ENCODE peak calls at places on chromosomes 12 and 14, in ten cellular contexts. One of them, this sample, is unnamed.

GRCh38 chr14:90239139-90239538 is 17.2 kb upstream of the PSMC1 start:
- DNase-seq in activated T-helper 1 cell treated with Interleukin-2 at 50 U/mL for 16 hours: no peak
- DNase-seq in dermis blood vessel endothelial cell: peak
- DNase-seq in AG09319: no peak
- DNase-seq in kidney tubule cell: no peak
- DNase-seq in activated B cell treated with CpG ODN at 0.5 μM for 24 hours: no peak
- DNase-seq in stimulated activated CD8-positive, alpha-beta memory T cell treated with anti-CD3 and anti-CD28 coated beads, Interleukin-12 subunit alpha, Interleukin-12 subunit beta, amount 100 ng/mL, for 4 hours: no peak
- DNase-seq in T follicular helper cell: no peak
- DNase-seq in tibial artery: no peak
- DNase-seq in ACHN: no peak
- DNase-seq in this sample: no peak

GRCh38 chr12:42960087-42960527 is 370.6 kb upstream of the PRICKLE1 start:
- DNase-seq in activated T-helper 1 cell treated with Interleukin-2 at 50 U/mL for 16 hours: no peak
- DNase-seq in dermis blood vessel endothelial cell: peak
- DNase-seq in AG09319: no peak
- DNase-seq in kidney tubule cell: peak
- DNase-seq in activated B cell treated with CpG ODN at 0.5 μM for 24 hours: no peak
- DNase-seq in stimulated activated CD8-positive, alpha-beta memory T cell treated with anti-CD3 and anti-CD28 coated beads, Interleukin-12 subunit alpha, Interleukin-12 subunit beta, amount 100 ng/mL, for 4 hours: no peak
- DNase-seq in T follicular helper cell: no peak
- DNase-seq in tibial artery: no peak
- DNase-seq in ACHN: peak
- DNase-seq in this sample: no peak

GRCh38 chr14:39219075-39219499 is 14.6 kb upstream of the MIA2 start:
- DNase-seq in activated T-helper 1 cell treated with Interleukin-2 at 50 U/mL for 16 hours: no peak
- DNase-seq in dermis blood vessel endothelial cell: peak
- DNase-seq in AG09319: no peak
- DNase-seq in kidney tubule cell: peak
- DNase-seq in activated B cell treated with CpG ODN at 0.5 μM for 24 hours: no peak
- DNase-seq in stimulated activated CD8-positive, alpha-beta memory T cell treated with anti-CD3 and anti-CD28 coated beads, Interleukin-12 subunit alpha, Interleukin-12 subunit beta, amount 100 ng/mL, for 4 hours: no peak
- DNase-seq in T follicular helper cell: no peak
- DNase-seq in tibial artery: no peak
- DNase-seq in ACHN: no peak
- DNase-seq in this sample: no peak

GRCh38 chr12:78338054-78338785 is 507.5 kb downstream of the NAV3 start:
- DNase-seq in activated T-helper 1 cell treated with Interleukin-2 at 50 U/mL for 16 hours: no peak
- DNase-seq in dermis blood vessel endothelial cell: no peak
- DNase-seq in AG09319: no peak
- DNase-seq in kidney tubule cell: no peak
- DNase-seq in activated B cell treated with CpG ODN at 0.5 μM for 24 hours: no peak
- DNase-seq in stimulated activated CD8-positive, alpha-beta memory T cell treated with anti-CD3 and anti-CD28 coated beads, Interleukin-12 subunit alpha, Interleukin-12 subunit beta, amount 100 ng/mL, for 4 hours: no peak
- DNase-seq in T follicular helper cell: no peak
- DNase-seq in tibial artery: no peak
- DNase-seq in ACHN: no peak
- DNase-seq in this sample: no peak

GRCh38 chr12:126271138-126271537 is 1205.9 kb downstream of the AACS start:
- DNase-seq in activated T-helper 1 cell treated with Interleukin-2 at 50 U/mL for 16 hours: no peak
- DNase-seq in dermis blood vessel endothelial cell: no peak
- DNase-seq in AG09319: no peak
- DNase-seq in kidney tubule cell: no peak
- DNase-seq in activated B cell treated with CpG ODN at 0.5 μM for 24 hours: no peak
- DNase-seq in stimulated activated CD8-positive, alpha-beta memory T cell treated with anti-CD3 and anti-CD28 coated beads, Interleukin-12 subunit alpha, Interleukin-12 subunit beta, amount 100 ng/mL, for 4 hours: no peak
- DNase-seq in T follicular helper cell: no peak
- DNase-seq in tibial artery: no peak
- DNase-seq in ACHN: no peak
- DNase-seq in this sample: no peak

GRCh38 chr14:21680072-21680471 is 6.5 kb upstream of the OR4E1 start:
- DNase-seq in activated T-helper 1 cell treated with Interleukin-2 at 50 U/mL for 16 hours: no peak
- DNase-seq in dermis blood vessel endothelial cell: peak
- DNase-seq in AG09319: no peak
- DNase-seq in kidney tubule cell: peak
- DNase-seq in activated B cell treated with CpG ODN at 0.5 μM for 24 hours: no peak
- DNase-seq in stimulated activated CD8-positive, alpha-beta memory T cell treated with anti-CD3 and anti-CD28 coated beads, Interleukin-12 subunit alpha, Interleukin-12 subunit beta, amount 100 ng/mL, for 4 hours: no peak
- DNase-seq in T follicular helper cell: no peak
- DNase-seq in tibial artery: no peak
- DNase-seq in ACHN: no peak
- DNase-seq in this sample: no peak

GRCh38 chr14:54652188-54652889 is 85.4 kb downstream of the SAMD4A start:
- DNase-seq in activated T-helper 1 cell treated with Interleukin-2 at 50 U/mL for 16 hours: no peak
- DNase-seq in dermis blood vessel endothelial cell: peak
- DNase-seq in AG09319: peak
- DNase-seq in kidney tubule cell: peak
- DNase-seq in activated B cell treated with CpG ODN at 0.5 μM for 24 hours: no peak
- DNase-seq in stimulated activated CD8-positive, alpha-beta memory T cell treated with anti-CD3 and anti-CD28 coated beads, Interleukin-12 subunit alpha, Interleukin-12 subunit beta, amount 100 ng/mL, for 4 hours: no peak
- DNase-seq in T follicular helper cell: no peak
- DNase-seq in tibial artery: peak
- DNase-seq in ACHN: peak
- DNase-seq in this sample: no peak

GRCh38 chr12:125549171-125549570 is 483.9 kb downstream of the AACS start:
- DNase-seq in activated T-helper 1 cell treated with Interleukin-2 at 50 U/mL for 16 hours: no peak
- DNase-seq in dermis blood vessel endothelial cell: no peak
- DNase-seq in AG09319: no peak
- DNase-seq in kidney tubule cell: no peak
- DNase-seq in activated B cell treated with CpG ODN at 0.5 μM for 24 hours: no peak
- DNase-seq in stimulated activated CD8-positive, alpha-beta memory T cell treated with anti-CD3 and anti-CD28 coated beads, Interleukin-12 subunit alpha, Interleukin-12 subunit beta, amount 100 ng/mL, for 4 hours: no peak
- DNase-seq in T follicular helper cell: no peak
- DNase-seq in tibial artery: no peak
- DNase-seq in ACHN: no peak
- DNase-seq in this sample: no peak

GRCh38 chr14:67951529-67952120 is 132.0 kb downstream of the RAD51B start:
- DNase-seq in activated T-helper 1 cell treated with Interleukin-2 at 50 U/mL for 16 hours: no peak
- DNase-seq in dermis blood vessel endothelial cell: no peak
- DNase-seq in AG09319: no peak
- DNase-seq in kidney tubule cell: no peak
- DNase-seq in activated B cell treated with CpG ODN at 0.5 μM for 24 hours: no peak
- DNase-seq in stimulated activated CD8-positive, alpha-beta memory T cell treated with anti-CD3 and anti-CD28 coated beads, Interleukin-12 subunit alpha, Interleukin-12 subunit beta, amount 100 ng/mL, for 4 hours: no peak
- DNase-seq in T follicular helper cell: no peak
- DNase-seq in tibial artery: no peak
- DNase-seq in ACHN: no peak
- DNase-seq in this sample: no peak

GRCh38 chr14:64720190-64720589 is 16.0 kb downstream of the PLEKHG3 start:
- DNase-seq in activated T-helper 1 cell treated with Interleukin-2 at 50 U/mL for 16 hours: no peak
- DNase-seq in dermis blood vessel endothelial cell: peak
- DNase-seq in AG09319: no peak
- DNase-seq in kidney tubule cell: peak
- DNase-seq in activated B cell treated with CpG ODN at 0.5 μM for 24 hours: no peak
- DNase-seq in stimulated activated CD8-positive, alpha-beta memory T cell treated with anti-CD3 and anti-CD28 coated beads, Interleukin-12 subunit alpha, Interleukin-12 subunit beta, amount 100 ng/mL, for 4 hours: no peak
- DNase-seq in T follicular helper cell: no peak
- DNase-seq in tibial artery: no peak
- DNase-seq in ACHN: peak
- DNase-seq in this sample: no peak

GRCh38 chr12:118880745-118881144 is 100.6 kb upstream of the SRRM4 start:
- DNase-seq in activated T-helper 1 cell treated with Interleukin-2 at 50 U/mL for 16 hours: no peak
- DNase-seq in dermis blood vessel endothelial cell: no peak
- DNase-seq in AG09319: no peak
- DNase-seq in kidney tubule cell: no peak
- DNase-seq in activated B cell treated with CpG ODN at 0.5 μM for 24 hours: no peak
- DNase-seq in stimulated activated CD8-positive, alpha-beta memory T cell treated with anti-CD3 and anti-CD28 coated beads, Interleukin-12 subunit alpha, Interleukin-12 subunit beta, amount 100 ng/mL, for 4 hours: no peak
- DNase-seq in T follicular helper cell: no peak
- DNase-seq in tibial artery: no peak
- DNase-seq in ACHN: no peak
- DNase-seq in this sample: no peak

GRCh38 chr12:93059288-93059687 is 130.2 kb upstream of the EEA1 start:
- DNase-seq in activated T-helper 1 cell treated with Interleukin-2 at 50 U/mL for 16 hours: no peak
- DNase-seq in dermis blood vessel endothelial cell: no peak
- DNase-seq in AG09319: no peak
- DNase-seq in kidney tubule cell: no peak
- DNase-seq in activated B cell treated with CpG ODN at 0.5 μM for 24 hours: no peak
- DNase-seq in stimulated activated CD8-positive, alpha-beta memory T cell treated with anti-CD3 and anti-CD28 coated beads, Interleukin-12 subunit alpha, Interleukin-12 subunit beta, amount 100 ng/mL, for 4 hours: no peak
- DNase-seq in T follicular helper cell: no peak
- DNase-seq in tibial artery: no peak
- DNase-seq in ACHN: no peak
- DNase-seq in this sample: no peak

GRCh38 chr14:26444745-26445144 is 153.1 kb downstream of the NOVA1 start:
- DNase-seq in activated T-helper 1 cell treated with Interleukin-2 at 50 U/mL for 16 hours: no peak
- DNase-seq in dermis blood vessel endothelial cell: no peak
- DNase-seq in AG09319: no peak
- DNase-seq in kidney tubule cell: peak
- DNase-seq in activated B cell treated with CpG ODN at 0.5 μM for 24 hours: no peak
- DNase-seq in stimulated activated CD8-positive, alpha-beta memory T cell treated with anti-CD3 and anti-CD28 coated beads, Interleukin-12 subunit alpha, Interleukin-12 subunit beta, amount 100 ng/mL, for 4 hours: no peak
- DNase-seq in T follicular helper cell: no peak
- DNase-seq in tibial artery: no peak
- DNase-seq in ACHN: peak
- DNase-seq in this sample: no peak

GRCh38 chr12:46304080-46304479 is 35.2 kb upstream of the SLC38A1 start:
- DNase-seq in activated T-helper 1 cell treated with Interleukin-2 at 50 U/mL for 16 hours: no peak
- DNase-seq in dermis blood vessel endothelial cell: peak
- DNase-seq in AG09319: no peak
- DNase-seq in kidney tubule cell: no peak
- DNase-seq in activated B cell treated with CpG ODN at 0.5 μM for 24 hours: no peak
- DNase-seq in stimulated activated CD8-positive, alpha-beta memory T cell treated with anti-CD3 and anti-CD28 coated beads, Interleukin-12 subunit alpha, Interleukin-12 subunit beta, amount 100 ng/mL, for 4 hours: no peak
- DNase-seq in T follicular helper cell: no peak
- DNase-seq in tibial artery: no peak
- DNase-seq in ACHN: no peak
- DNase-seq in this sample: no peak

GRCh38 chr12:48351022-48351708 is 446 bp upstream of the ZNF641 start:
- DNase-seq in activated T-helper 1 cell treated with Interleukin-2 at 50 U/mL for 16 hours: no peak
- DNase-seq in dermis blood vessel endothelial cell: peak
- DNase-seq in AG09319: peak
- DNase-seq in kidney tubule cell: peak
- DNase-seq in activated B cell treated with CpG ODN at 0.5 μM for 24 hours: no peak
- DNase-seq in stimulated activated CD8-positive, alpha-beta memory T cell treated with anti-CD3 and anti-CD28 coated beads, Interleukin-12 subunit alpha, Interleukin-12 subunit beta, amount 100 ng/mL, for 4 hours: no peak
- DNase-seq in T follicular helper cell: no peak
- DNase-seq in tibial artery: peak
- DNase-seq in ACHN: peak
- DNase-seq in this sample: no peak

GRCh38 chr14:75442642-75443041 is 14.8 kb downstream of the JDP2 start:
- DNase-seq in activated T-helper 1 cell treated with Interleukin-2 at 50 U/mL for 16 hours: no peak
- DNase-seq in dermis blood vessel endothelial cell: no peak
- DNase-seq in AG09319: no peak
- DNase-seq in kidney tubule cell: no peak
- DNase-seq in activated B cell treated with CpG ODN at 0.5 μM for 24 hours: no peak
- DNase-seq in stimulated activated CD8-positive, alpha-beta memory T cell treated with anti-CD3 and anti-CD28 coated beads, Interleukin-12 subunit alpha, Interleukin-12 subunit beta, amount 100 ng/mL, for 4 hours: no peak
- DNase-seq in T follicular helper cell: no peak
- DNase-seq in tibial artery: no peak
- DNase-seq in ACHN: no peak
- DNase-seq in this sample: no peak

GRCh38 chr12:50283924-50284236 is 560 bp upstream of the LIMA1 start:
- DNase-seq in activated T-helper 1 cell treated with Interleukin-2 at 50 U/mL for 16 hours: no peak
- DNase-seq in dermis blood vessel endothelial cell: no peak
- DNase-seq in AG09319: no peak
- DNase-seq in kidney tubule cell: peak
- DNase-seq in activated B cell treated with CpG ODN at 0.5 μM for 24 hours: no peak
- DNase-seq in stimulated activated CD8-positive, alpha-beta memory T cell treated with anti-CD3 and anti-CD28 coated beads, Interleukin-12 subunit alpha, Interleukin-12 subunit beta, amount 100 ng/mL, for 4 hours: no peak
- DNase-seq in T follicular helper cell: no peak
- DNase-seq in tibial artery: no peak
- DNase-seq in ACHN: peak
- DNase-seq in this sample: no peak

GRCh38 chr14:91177797-91178147 is 63.9 kb downstream of the DGLUCY start:
- DNase-seq in activated T-helper 1 cell treated with Interleukin-2 at 50 U/mL for 16 hours: no peak
- DNase-seq in dermis blood vessel endothelial cell: no peak
- DNase-seq in AG09319: no peak
- DNase-seq in kidney tubule cell: no peak
- DNase-seq in activated B cell treated with CpG ODN at 0.5 μM for 24 hours: no peak
- DNase-seq in stimulated activated CD8-positive, alpha-beta memory T cell treated with anti-CD3 and anti-CD28 coated beads, Interleukin-12 subunit alpha, Interleukin-12 subunit beta, amount 100 ng/mL, for 4 hours: no peak
- DNase-seq in T follicular helper cell: no peak
- DNase-seq in tibial artery: no peak
- DNase-seq in ACHN: no peak
- DNase-seq in this sample: no peak

GRCh38 chr14:74660167-74660566 is 48.1 kb upstream of the LTBP2 start:
- DNase-seq in activated T-helper 1 cell treated with Interleukin-2 at 50 U/mL for 16 hours: no peak
- DNase-seq in dermis blood vessel endothelial cell: peak
- DNase-seq in AG09319: no peak
- DNase-seq in kidney tubule cell: peak
- DNase-seq in activated B cell treated with CpG ODN at 0.5 μM for 24 hours: no peak
- DNase-seq in stimulated activated CD8-positive, alpha-beta memory T cell treated with anti-CD3 and anti-CD28 coated beads, Interleukin-12 subunit alpha, Interleukin-12 subunit beta, amount 100 ng/mL, for 4 hours: no peak
- DNase-seq in T follicular helper cell: no peak
- DNase-seq in tibial artery: no peak
- DNase-seq in ACHN: no peak
- DNase-seq in this sample: no peak

GRCh38 chr14:47040490-47040889 is 388.9 kb upstream of the RPL10L start:
- DNase-seq in activated T-helper 1 cell treated with Interleukin-2 at 50 U/mL for 16 hours: no peak
- DNase-seq in dermis blood vessel endothelial cell: no peak
- DNase-seq in AG09319: no peak
- DNase-seq in kidney tubule cell: peak
- DNase-seq in activated B cell treated with CpG ODN at 0.5 μM for 24 hours: no peak
- DNase-seq in stimulated activated CD8-positive, alpha-beta memory T cell treated with anti-CD3 and anti-CD28 coated beads, Interleukin-12 subunit alpha, Interleukin-12 subunit beta, amount 100 ng/mL, for 4 hours: no peak
- DNase-seq in T follicular helper cell: no peak
- DNase-seq in tibial artery: no peak
- DNase-seq in ACHN: peak
- DNase-seq in this sample: no peak